ENCODE peak calls at places on chromosomes 5 and 9, in nine cellular contexts. One of them, this sample, is unnamed.

GRCh38 chr5:53779541-53779981 is 219.1 kb downstream of the NDUFS4 start:
- DNase-seq in fibroblast of lung: peak; percentile 61
- DNase-seq in heart left ventricle: peak; percentile 54
- DNase-seq in naive thymus-derived CD4-positive, alpha-beta T cell: no peak
- DNase-seq in IMR-90: peak; percentile 73
- DNase-seq in iPS DF 6.9: no peak
- DNase-seq in mammary epithelial cell: peak; percentile 51
- DNase-seq in left ventricle myocardium inferior: peak; percentile 27
- DNase-seq in neuronal stem cell: no peak
- DNase-seq in this sample: no peak

GRCh38 chr5:69492391-69493234 is at the start of gene OCLN:
- DNase-seq in IMR-90: no peak
- DNase-seq in heart left ventricle: peak; percentile 27
- DNase-seq in iPS DF 6.9: no peak
- DNase-seq in naive thymus-derived CD4-positive, alpha-beta T cell: peak; percentile 11
- DNase-seq in neuronal stem cell: peak; percentile 76
- DNase-seq in left ventricle myocardium inferior: no peak
- DNase-seq in mammary epithelial cell: peak; percentile 89
- DNase-seq in fibroblast of lung: peak; percentile 30
- DNase-seq in this sample: no peak

GRCh38 chr5:39113354-39113953 is 39.3 kb upstream of the RICTOR start:
- DNase-seq in left ventricle myocardium inferior: no peak
- DNase-seq in heart left ventricle: no peak
- DNase-seq in naive thymus-derived CD4-positive, alpha-beta T cell: no peak
- DNase-seq in fibroblast of lung: peak; percentile 18
- DNase-seq in iPS DF 6.9: no peak
- DNase-seq in neuronal stem cell: no peak
- DNase-seq in mammary epithelial cell: no peak
- DNase-seq in IMR-90: peak; percentile 22
- DNase-seq in this sample: no peak

GRCh38 chr5:14185336-14186131 is 42.4 kb downstream of the TRIO start:
- DNase-seq in neuronal stem cell: no peak
- DNase-seq in left ventricle myocardium inferior: no peak
- DNase-seq in mammary epithelial cell: peak; percentile 85
- DNase-seq in IMR-90: peak; percentile 77
- DNase-seq in naive thymus-derived CD4-positive, alpha-beta T cell: no peak
- DNase-seq in fibroblast of lung: peak; percentile 90
- DNase-seq in iPS DF 6.9: no peak
- DNase-seq in heart left ventricle: no peak
- DNase-seq in this sample: no peak

GRCh38 chr5:81209869-81210268 is 23.3 kb upstream of the CKMT2 start:
- DNase-seq in naive thymus-derived CD4-positive, alpha-beta T cell: no peak
- DNase-seq in fibroblast of lung: no peak
- DNase-seq in left ventricle myocardium inferior: no peak
- DNase-seq in iPS DF 6.9: no peak
- DNase-seq in heart left ventricle: no peak
- DNase-seq in IMR-90: no peak
- DNase-seq in neuronal stem cell: no peak
- DNase-seq in mammary epithelial cell: no peak
- DNase-seq in this sample: no peak

GRCh38 chr9:118651511-118651910 is 717.7 kb downstream of the BRINP1 start:
- DNase-seq in heart left ventricle: no peak
- DNase-seq in neuronal stem cell: no peak
- DNase-seq in fibroblast of lung: no peak
- DNase-seq in IMR-90: no peak
- DNase-seq in iPS DF 6.9: no peak
- DNase-seq in mammary epithelial cell: peak; percentile 74
- DNase-seq in left ventricle myocardium inferior: no peak
- DNase-seq in naive thymus-derived CD4-positive, alpha-beta T cell: no peak
- DNase-seq in this sample: no peak

GRCh38 chr5:160511280-160511929 is 89.8 kb downstream of the PTTG1 start:
- DNase-seq in iPS DF 6.9: no peak
- DNase-seq in fibroblast of lung: no peak
- DNase-seq in mammary epithelial cell: no peak
- DNase-seq in left ventricle myocardium inferior: no peak
- DNase-seq in naive thymus-derived CD4-positive, alpha-beta T cell: no peak
- DNase-seq in IMR-90: no peak
- DNase-seq in heart left ventricle: no peak
- DNase-seq in neuronal stem cell: no peak
- DNase-seq in this sample: no peak

GRCh38 chr5:17180957-17181723 is 36.3 kb upstream of the BASP1 start:
- DNase-seq in mammary epithelial cell: peak; percentile 99
- DNase-seq in IMR-90: peak; percentile 100
- DNase-seq in naive thymus-derived CD4-positive, alpha-beta T cell: no peak
- DNase-seq in neuronal stem cell: no peak
- DNase-seq in iPS DF 6.9: no peak
- DNase-seq in heart left ventricle: no peak
- DNase-seq in fibroblast of lung: peak; percentile 100
- DNase-seq in left ventricle myocardium inferior: no peak
- DNase-seq in this sample: no peak

GRCh38 chr5:116046261-116046660 is 14.0 kb downstream of the ARL14EPL start:
- DNase-seq in IMR-90: no peak
- DNase-seq in fibroblast of lung: no peak
- DNase-seq in neuronal stem cell: no peak
- DNase-seq in naive thymus-derived CD4-positive, alpha-beta T cell: no peak
- DNase-seq in mammary epithelial cell: peak; percentile 4
- DNase-seq in left ventricle myocardium inferior: no peak
- DNase-seq in heart left ventricle: no peak
- DNase-seq in iPS DF 6.9: no peak
- DNase-seq in this sample: no peak

GRCh38 chr5:131303537-131303936 is 39.7 kb downstream of the CDC42SE2 start:
- DNase-seq in neuronal stem cell: no peak
- DNase-seq in heart left ventricle: no peak
- DNase-seq in IMR-90: peak; percentile 74
- DNase-seq in fibroblast of lung: peak; percentile 73
- DNase-seq in iPS DF 6.9: no peak
- DNase-seq in mammary epithelial cell: peak; percentile 31
- DNase-seq in naive thymus-derived CD4-positive, alpha-beta T cell: no peak
- DNase-seq in left ventricle myocardium inferior: no peak
- DNase-seq in this sample: no peak

GRCh38 chr5:7392401-7393024 is 3.4 kb upstream of the ADCY2 start:
- DNase-seq in IMR-90: no peak
- DNase-seq in fibroblast of lung: peak; percentile 45
- DNase-seq in naive thymus-derived CD4-positive, alpha-beta T cell: no peak
- DNase-seq in heart left ventricle: no peak
- DNase-seq in neuronal stem cell: peak; percentile 36
- DNase-seq in left ventricle myocardium inferior: no peak
- DNase-seq in iPS DF 6.9: no peak
- DNase-seq in mammary epithelial cell: no peak
- DNase-seq in this sample: no peak

GRCh38 chr5:75510836-75511434 is 494 bp downstream of the CERT1 start:
- DNase-seq in left ventricle myocardium inferior: peak; percentile 50
- DNase-seq in iPS DF 6.9: no peak
- DNase-seq in fibroblast of lung: no peak
- DNase-seq in mammary epithelial cell: no peak
- DNase-seq in naive thymus-derived CD4-positive, alpha-beta T cell: no peak
- DNase-seq in neuronal stem cell: peak; percentile 23
- DNase-seq in IMR-90: peak; percentile 15
- DNase-seq in heart left ventricle: peak; percentile 51
- DNase-seq in this sample: peak; percentile 22

GRCh38 chr5:60649288-60649917 is 50.6 kb downstream of the DEPDC1B start:
- DNase-seq in heart left ventricle: no peak
- DNase-seq in IMR-90: peak; percentile 51
- DNase-seq in left ventricle myocardium inferior: no peak
- DNase-seq in iPS DF 6.9: no peak
- DNase-seq in mammary epithelial cell: peak; percentile 43
- DNase-seq in naive thymus-derived CD4-positive, alpha-beta T cell: peak; percentile 5
- DNase-seq in fibroblast of lung: peak; percentile 25
- DNase-seq in neuronal stem cell: no peak
- DNase-seq in this sample: no peak

GRCh38 chr5:134982230-134982629 is 14.5 kb downstream of the CATSPER3 start:
- DNase-seq in IMR-90: no peak
- DNase-seq in left ventricle myocardium inferior: no peak
- DNase-seq in naive thymus-derived CD4-positive, alpha-beta T cell: no peak
- DNase-seq in heart left ventricle: no peak
- DNase-seq in neuronal stem cell: no peak
- DNase-seq in mammary epithelial cell: no peak
- DNase-seq in iPS DF 6.9: no peak
- DNase-seq in fibroblast of lung: no peak
- DNase-seq in this sample: no peak

GRCh38 chr5:58450811-58451629 is 8.9 kb downstream of the PLK2 start:
- DNase-seq in heart left ventricle: no peak
- DNase-seq in naive thymus-derived CD4-positive, alpha-beta T cell: no peak
- DNase-seq in iPS DF 6.9: no peak
- DNase-seq in neuronal stem cell: no peak
- DNase-seq in left ventricle myocardium inferior: no peak
- DNase-seq in fibroblast of lung: peak; percentile 63
- DNase-seq in IMR-90: peak; percentile 26
- DNase-seq in mammary epithelial cell: peak; percentile 45
- DNase-seq in this sample: no peak

GRCh38 chr9:82101475-82101874 is 112.9 kb downstream of the SPATA31D1 start:
- DNase-seq in iPS DF 6.9: no peak
- DNase-seq in mammary epithelial cell: no peak
- DNase-seq in naive thymus-derived CD4-positive, alpha-beta T cell: no peak
- DNase-seq in left ventricle myocardium inferior: no peak
- DNase-seq in heart left ventricle: no peak
- DNase-seq in fibroblast of lung: no peak
- DNase-seq in IMR-90: no peak
- DNase-seq in neuronal stem cell: no peak
- DNase-seq in this sample: no peak

GRCh38 chr9:33637881-33638280 is 113.8 kb downstream of the ANKRD18B start:
- DNase-seq in left ventricle myocardium inferior: no peak
- DNase-seq in mammary epithelial cell: no peak
- DNase-seq in iPS DF 6.9: no peak
- DNase-seq in heart left ventricle: no peak
- DNase-seq in IMR-90: no peak
- DNase-seq in neuronal stem cell: no peak
- DNase-seq in naive thymus-derived CD4-positive, alpha-beta T cell: no peak
- DNase-seq in fibroblast of lung: no peak
- DNase-seq in this sample: no peak
- H3K27me3 ChIP-seq in left ventricle myocardium inferior: peaks cover 90% of the 10 kb centered on the region
- H3K27me3 ChIP-seq in mammary epithelial cell: peaks cover 10% of the 10 kb centered on the region
- H3K27me3 ChIP-seq in iPS DF 6.9: no peaks in the 10 kb centered on the region
- H3K27me3 ChIP-seq in heart left ventricle: peaks cover 9% of the 10 kb centered on the region
- H3K27me3 ChIP-seq in IMR-90: peaks cover 43% of the 10 kb centered on the region
- H3K27me3 ChIP-seq in neuronal stem cell: no peaks in the 10 kb centered on the region
- H3K27me3 ChIP-seq in naive thymus-derived CD4-positive, alpha-beta T cell: no peaks in the 10 kb centered on the region
- H3K27me3 ChIP-seq in fibroblast of lung: peaks cover 16% of the 10 kb centered on the region
- H3K27me3 ChIP-seq in this sample: peaks cover 15% of the 10 kb centered on the region

DNA sequence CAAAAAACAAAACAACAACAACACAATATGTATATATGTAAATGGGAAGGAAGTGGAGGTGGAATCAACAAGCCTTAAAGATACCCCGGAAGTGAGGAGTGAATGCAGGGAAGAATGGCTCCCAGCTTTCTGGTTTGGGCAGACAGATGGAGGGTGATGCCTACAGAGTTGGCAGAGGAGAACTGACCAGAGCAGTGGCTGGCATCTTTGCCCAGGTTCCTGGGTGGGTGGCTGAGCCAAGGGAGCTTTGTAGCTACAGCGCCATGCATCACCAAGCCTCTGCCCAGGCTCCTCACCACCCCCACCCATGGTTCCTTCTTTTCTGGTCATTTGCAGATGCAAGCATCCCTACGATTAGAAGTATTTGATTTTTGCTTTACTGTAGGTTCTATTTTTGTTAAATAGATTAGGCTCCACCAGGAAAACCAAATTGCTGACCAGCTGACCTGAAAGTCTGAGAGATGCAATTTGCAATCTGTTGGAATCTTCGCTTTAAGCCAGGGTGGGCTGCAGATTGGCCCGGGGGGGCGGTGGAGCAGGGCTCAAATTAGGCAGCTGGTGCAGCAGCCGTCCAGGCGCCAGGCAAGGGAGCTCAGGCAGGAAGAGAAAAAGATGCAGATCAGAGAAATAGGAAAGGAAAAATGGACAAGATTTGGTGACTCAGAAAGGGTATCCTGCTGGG is 163.3 kb upstream of the TBC1D2 start:
- DNase-seq in naive thymus-derived CD4-positive, alpha-beta T cell: no peak
- DNase-seq in fibroblast of lung: no peak
- DNase-seq in iPS DF 6.9: no peak
- DNase-seq in neuronal stem cell: no peak
- DNase-seq in left ventricle myocardium inferior: no peak
- DNase-seq in IMR-90: no peak
- DNase-seq in mammary epithelial cell: no peak
- DNase-seq in heart left ventricle: no peak
- DNase-seq in this sample: no peak
- H3K4me3 ChIP-seq in naive thymus-derived CD4-positive, alpha-beta T cell: no peak overlapping the region
- H3K4me3 ChIP-seq in fibroblast of lung: no peak overlapping the region
- H3K4me3 ChIP-seq in iPS DF 6.9: no peak overlapping the region
- H3K4me3 ChIP-seq in neuronal stem cell: no peak overlapping the region
- H3K4me3 ChIP-seq in left ventricle myocardium inferior: no peak overlapping the region
- H3K4me3 ChIP-seq in IMR-90: no peak overlapping the region
- H3K4me3 ChIP-seq in mammary epithelial cell: no peak overlapping the region
- H3K4me3 ChIP-seq in heart left ventricle: no peak overlapping the region
- H3K4me3 ChIP-seq in this sample: no peak overlapping the region

DNA sequence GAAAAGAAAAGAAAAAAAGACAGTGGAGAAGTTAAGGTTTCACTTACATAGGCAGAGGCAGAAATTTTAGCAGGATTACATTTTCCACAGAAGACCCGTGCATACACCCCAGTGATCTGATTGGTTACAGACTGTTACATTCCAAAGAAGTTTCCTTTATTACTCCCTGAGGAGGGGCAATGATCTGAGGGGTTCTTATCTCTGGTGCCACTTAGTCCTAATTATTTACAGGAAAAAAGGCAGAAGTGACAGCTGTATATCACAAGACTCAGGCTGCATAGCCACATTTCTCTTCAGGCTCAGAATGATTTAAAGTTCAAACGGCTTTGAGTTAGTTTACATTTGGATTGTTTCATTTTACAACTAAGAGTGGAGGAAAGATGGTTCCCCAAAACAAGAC is 17.3 kb downstream of the NAIF1 start:
- DNase-seq in iPS DF 6.9: no peak
- DNase-seq in IMR-90: no peak
- DNase-seq in mammary epithelial cell: no peak
- DNase-seq in neuronal stem cell: no peak
- DNase-seq in fibroblast of lung: no peak
- DNase-seq in naive thymus-derived CD4-positive, alpha-beta T cell: no peak
- DNase-seq in heart left ventricle: no peak
- DNase-seq in left ventricle myocardium inferior: no peak
- DNase-seq in this sample: no peak
- H3K4me1 ChIP-seq in iPS DF 6.9: no peaks in the 10 kb centered on the region
- H3K4me1 ChIP-seq in IMR-90: peaks cover 2% of the 10 kb centered on the region
- H3K4me1 ChIP-seq in mammary epithelial cell: peaks cover 13% of the 10 kb centered on the region
- H3K4me1 ChIP-seq in neuronal stem cell: no peaks in the 10 kb centered on the region
- H3K4me1 ChIP-seq in fibroblast of lung: no peaks in the 10 kb centered on the region
- H3K4me1 ChIP-seq in naive thymus-derived CD4-positive, alpha-beta T cell: no peaks in the 10 kb centered on the region
- H3K4me1 ChIP-seq in heart left ventricle: no peaks in the 10 kb centered on the region
- H3K4me1 ChIP-seq in left ventricle myocardium inferior: no peaks in the 10 kb centered on the region
- H3K4me1 ChIP-seq in this sample: no peaks in the 10 kb centered on the region

DNA sequence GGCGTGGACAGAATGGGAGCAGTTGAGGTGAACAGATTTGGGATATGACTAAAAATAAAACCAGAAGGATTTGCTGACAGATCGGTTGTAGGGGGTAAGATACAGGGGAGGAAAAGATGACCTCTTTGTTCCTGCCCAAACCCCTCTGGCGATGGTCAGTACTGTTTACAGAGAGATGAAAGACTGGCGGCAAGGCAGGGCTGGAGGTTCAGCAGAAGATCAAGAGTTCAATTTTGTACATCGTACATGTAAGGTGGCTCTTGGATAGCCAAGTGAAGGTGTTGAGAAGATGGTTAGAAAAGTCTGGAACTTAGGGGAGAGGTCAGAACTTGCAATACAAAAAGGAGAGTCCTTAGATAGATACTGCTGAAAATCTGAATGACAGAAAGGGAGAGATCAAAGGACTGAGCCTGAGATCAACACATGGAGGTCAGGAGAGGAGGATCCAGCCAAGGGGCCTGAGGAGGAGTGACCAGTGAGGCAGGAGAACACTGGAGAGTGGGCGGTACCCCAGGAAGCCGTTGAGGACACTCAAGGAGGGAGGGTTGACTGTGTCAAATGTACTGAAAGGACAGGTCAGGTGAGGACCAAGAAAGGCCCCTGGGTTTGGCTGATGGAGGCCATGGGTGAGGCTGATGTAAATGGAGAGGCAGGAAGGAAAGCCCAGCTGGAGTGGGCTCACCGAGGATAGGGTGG is 7.1 kb downstream of the IL4 start:
- DNase-seq in iPS DF 6.9: no peak
- DNase-seq in left ventricle myocardium inferior: no peak
- DNase-seq in naive thymus-derived CD4-positive, alpha-beta T cell: no peak
- DNase-seq in IMR-90: no peak
- DNase-seq in neuronal stem cell: no peak
- DNase-seq in heart left ventricle: no peak
- DNase-seq in fibroblast of lung: no peak
- DNase-seq in mammary epithelial cell: no peak
- DNase-seq in this sample: no peak
- H3K27me3 ChIP-seq in iPS DF 6.9: no peaks in the 10 kb centered on the region
- H3K27me3 ChIP-seq in left ventricle myocardium inferior: no peaks in the 10 kb centered on the region
- H3K27me3 ChIP-seq in naive thymus-derived CD4-positive, alpha-beta T cell: no peaks in the 10 kb centered on the region
- H3K27me3 ChIP-seq in IMR-90: no peaks in the 10 kb centered on the region
- H3K27me3 ChIP-seq in neuronal stem cell: no peaks in the 10 kb centered on the region
- H3K27me3 ChIP-seq in heart left ventricle: no peaks in the 10 kb centered on the region
- H3K27me3 ChIP-seq in fibroblast of lung: no peaks in the 10 kb centered on the region
- H3K27me3 ChIP-seq in mammary epithelial cell: no peaks in the 10 kb centered on the region
- H3K27me3 ChIP-seq in this sample: no peaks in the 10 kb centered on the region